ENCODE peak calls at places on chromosomes 12 and 14, in five cellular contexts. W, S, I, U and X are unnamed samples.

GRCh38 chr14:75579882-75580281 is 1.5 kb downstream of the FLVCR2 start:
- DNase-seq in U (no peak), S (no peak), W (no peak), I (no peak), X (no peak)

GRCh38 chr14:81246561-81247270 is 26.0 kb upstream of the GTF2A1 start:
- DNase-seq in I (peak), W (no peak), S (no peak), U (no peak), X (no peak)

GRCh38 chr14:93727039-93727740 is 61.1 kb downstream of the PRIMA1 start:
- DNase-seq in W (no peak), I (no peak), S (no peak), U (no peak), X (no peak)

GRCh38 chr12:24048446-24048845 is 99.0 kb upstream of the SOX5 start:
- DNase-seq in W (no peak), S (no peak), U (no peak), I (no peak), X (no peak)

GRCh38 chr12:6367065-6367968 is 8.0 kb downstream of the SCNN1A start:
- DNase-seq in W (no peak), I (no peak), S (no peak), U (no peak), X (peak)

GRCh38 chr14:100307215-100308111 is 1.2 kb upstream of the SLC25A29 start:
- DNase-seq in W (no peak), I (no peak), S (no peak), U (peak), X (no peak)

GRCh38 chr14:49405291-49405690 is 180.9 kb downstream of the RPS29 start:
- DNase-seq in I (no peak), S (no peak), U (no peak), W (no peak), X (no peak)

GRCh38 chr14:22979748-22980392 is 2.5 kb downstream of the AJUBA start:
- DNase-seq in S (no peak), W (no peak), I (no peak), U (no peak), X (no peak)

GRCh38 chr12:97177482-97177881 is 270.4 kb downstream of the NEDD1 start:
- DNase-seq in I (peak), W (no peak), U (no peak), S (no peak), X (no peak)

GRCh38 chr12:1691123-1692007 is 495 bp downstream of the ADIPOR2 start:
- DNase-seq in S (no peak), I (peak), W (peak), U (no peak), X (peak)

GRCh38 chr12:130041983-130042812 is 120.1 kb upstream of the FZD10 start:
- DNase-seq in S (no peak), I (no peak), W (peak), U (peak), X (no peak)

GRCh38 chr12:104456950-104457745 is 400 bp downstream of the CHST11 start:
- DNase-seq in U (peak), W (peak), S (no peak), I (peak), X (peak)

GRCh38 chr14:90717916-90718315 is 98.3 kb downstream of the TTC7B start:
- DNase-seq in S (no peak), U (no peak), I (no peak), W (no peak), X (no peak)

GRCh38 chr12:3304436-3305135 is 186.4 kb upstream of the PRMT8 start:
- DNase-seq in S (peak), I (peak), W (no peak), U (no peak), X (no peak)

GRCh38 chr12:11581179-11581755 is 68.2 kb upstream of the ETV6 start:
- DNase-seq in U (peak), I (peak), W (peak), S (peak), X (peak)

GRCh38 chr12:8609061-8609570 is 3.5 kb downstream of the AICDA start:
- DNase-seq in U (peak), S (no peak), W (peak), I (peak), X (no peak)

GRCh38 chr12:115639667-115640012 is 637.9 kb downstream of the MED13L start:
- DNase-seq in U (no peak), W (no peak), S (no peak), I (no peak), X (no peak)

GRCh38 chr14:84825481-84825880 is 704.5 kb upstream of the FLRT2 start:
- DNase-seq in I (peak), U (no peak), W (no peak), S (peak), X (no peak)

GRCh38 chr14:77458249-77458950 is 507 bp downstream of the AHSA1 start:
- DNase-seq in W (no peak), S (no peak), I (peak), U (peak), X (no peak)

GRCh38 chr12:115222220-115222619 is 538.2 kb upstream of the TBX3 start:
- DNase-seq in W (no peak), U (no peak), I (no peak), S (no peak), X (no peak)

GRCh38 chr14:98960617-98961013 is 311.4 kb downstream of the BCL11B start:
- DNase-seq in W (no peak), U (no peak), I (no peak), S (no peak), X (no peak)

GRCh38 chr12:124509676-124510300 is 57.6 kb downstream of the NCOR2 start:
- DNase-seq in U (no peak), S (no peak), W (no peak), I (peak), X (no peak)

GRCh38 chr12:22018860-22019259 is 27.2 kb upstream of the CMAS start:
- DNase-seq in U (no peak), W (no peak), S (no peak), I (no peak), X (peak)

GRCh38 chr12:123099556-123100192 is 51.2 kb downstream of the PITPNM2 start:
- DNase-seq in W (peak), I (no peak), U (no peak), S (no peak), X (no peak)

GRCh38 chr14:85358136-85358785 is 171.7 kb upstream of the FLRT2 start:
- DNase-seq in W (no peak), U (no peak), S (no peak), I (no peak), X (no peak)

GRCh38 chr12:27901959-27902358 is 70.6 kb downstream of the PTHLH start:
- DNase-seq in I (no peak), S (no peak), W (no peak), U (no peak), X (no peak)

GRCh38 chr12:13727707-13728147 is 253.7 kb downstream of the GRIN2B start:
- DNase-seq in S (peak), U (no peak), W (peak), I (no peak), X (no peak)

GRCh38 chr14:58823309-58823708 is 185.5 kb downstream of the DACT1 start:
- DNase-seq in W (no peak), S (no peak), U (no peak), I (no peak), X (no peak)

GRCh38 chr14:53870997-53871396 is 85.6 kb downstream of the BMP4 start:
- DNase-seq in U (no peak), S (no peak), I (no peak), W (no peak), X (no peak)

GRCh38 chr14:92507174-92507768 is 6.3 kb upstream of the RIN3 start:
- DNase-seq in W (peak), U (no peak), S (peak), I (no peak), X (peak)

GRCh38 chr12:18141583-18141982 is 51.6 kb upstream of the RERGL start:
- DNase-seq in S (peak), W (peak), I (no peak), U (no peak), X (no peak)

GRCh38 chr12:125239563-125239962 is 174.3 kb downstream of the AACS start:
- DNase-seq in U (no peak), I (no peak), W (no peak), S (no peak), X (no peak)

GRCh38 chr12:9077576-9078031 is 38.1 kb downstream of the A2M start:
- DNase-seq in I (no peak), S (no peak), W (no peak), U (no peak), X (no peak)

GRCh38 chr12:21539797-21540196 is 13.7 kb downstream of the SPX start:
- DNase-seq in U (no peak), S (no peak), W (no peak), I (no peak), X (no peak)

GRCh38 chr12:2941524-2941923 is 17.7 kb upstream of the TEAD4 start:
- DNase-seq in W (no peak), U (no peak), S (no peak), I (no peak), X (no peak)

GRCh38 chr12:116434155-116435065 is 124.8 kb upstream of the MAP1LC3B2 start:
- DNase-seq in S (no peak), U (peak), I (peak), W (no peak), X (no peak)

GRCh38 chr12:65630555-65630954 is 193.7 kb upstream of the HMGA2 start:
- DNase-seq in S (no peak), W (no peak), U (no peak), I (no peak), X (no peak)